ENCODE peak calls at places on chromosomes 1 and 21, in five cellular contexts. D, G, I, L and F are unnamed samples.

GRCh38 chr1:178506669-178507068 is 6.2 kb upstream of the TEX35 start:
- DNase-seq in D (no peak), G (no peak), I (no peak), L (no peak), F (no peak)

GRCh38 chr1:18651727-18652126 is 21.1 kb downstream of the PAX7 start:
- DNase-seq in D (no peak), G (no peak), I (no peak), L (no peak), F (no peak)

GRCh38 chr1:105087496-105087895 is 1337.8 kb downstream of the AMY1C start:
- DNase-seq in D (no peak), G (no peak), I (peak), L (peak), F (no peak)

GRCh38 chr1:175683491-175684175 is 59.8 kb downstream of the TNR start:
- DNase-seq in D (no peak), G (no peak), I (no peak), L (no peak), F (no peak)

GRCh38 chr1:225611537-225612223 is 41.2 kb downstream of the ENAH start:
- DNase-seq in D (no peak), G (no peak), I (no peak), L (no peak), F (no peak)

GRCh38 chr1:6071219-6071618 is 25.5 kb downstream of the KCNAB2 start:
- DNase-seq in D (no peak), G (no peak), I (no peak), L (no peak), F (no peak)

GRCh38 chr21:44065428-44065827 is 41.8 kb upstream of the PWP2 start:
- DNase-seq in D (peak), G (no peak), I (peak), L (no peak), F (no peak)

GRCh38 chr1:20836230-20836629 is 49.1 kb upstream of the HP1BP3 start:
- DNase-seq in D (no peak), G (no peak), I (no peak), L (no peak), F (no peak)

GRCh38 chr21:42080788-42081083 is 9.6 kb downstream of the UMODL1 start:
- DNase-seq in D (no peak), G (no peak), I (peak), L (no peak), F (no peak)

GRCh38 chr1:171254859-171255258 is 6.6 kb downstream of the FMO1 start:
- DNase-seq in D (no peak), G (no peak), I (peak), L (no peak), F (no peak)

GRCh38 chr1:233440952-233441401 is 113.5 kb downstream of the MAP3K21 start:
- DNase-seq in D (no peak), G (no peak), I (peak), L (peak), F (no peak)

GRCh38 chr1:8238141-8239038 is 79.5 kb upstream of the SLC45A1 start:
- DNase-seq in D (no peak), G (no peak), I (peak), L (peak), F (no peak)

GRCh38 chr1:118618618-118619340 is 369.4 kb downstream of the TBX15 start:
- DNase-seq in D (no peak), G (no peak), I (no peak), L (no peak), F (no peak)

GRCh38 chr1:112721966-112722524 is 6.9 kb upstream of the PPM1J start:
- DNase-seq in D (no peak), G (no peak), I (no peak), L (no peak), F (no peak)

GRCh38 chr1:245332513-245332912 is 177.7 kb downstream of the KIF26B start:
- DNase-seq in D (no peak), G (no peak), I (no peak), L (no peak), F (no peak)

GRCh38 chr1:210496063-210496462 is 167.4 kb downstream of the HHAT start:
- DNase-seq in D (no peak), G (no peak), I (peak), L (no peak), F (no peak)

GRCh38 chr21:25566645-25567044 is 40.6 kb downstream of the MRPL39 start:
- DNase-seq in D (no peak), G (no peak), I (no peak), L (no peak), F (no peak)

GRCh38 chr1:55399385-55399784 is 184.2 kb upstream of the USP24 start:
- DNase-seq in D (no peak), G (no peak), I (no peak), L (no peak), F (no peak)

GRCh38 chr1:221801773-221802516 is 60.1 kb upstream of the DUSP10 start:
- DNase-seq in D (no peak), G (no peak), I (peak), L (peak), F (no peak)

GRCh38 chr1:57325117-57325516 is 98.7 kb downstream of the DAB1 start:
- DNase-seq in D (no peak), G (no peak), I (no peak), L (no peak), F (no peak)

GRCh38 chr1:13801232-13801631 is 101.2 kb downstream of the PRDM2 start:
- DNase-seq in D (no peak), G (no peak), I (no peak), L (no peak), F (no peak)

GRCh38 chr1:226061793-226062557 is 541 bp upstream of the H3-3A start:
- DNase-seq in D (peak), G (peak), I (peak), L (peak), F (no peak)

GRCh38 chr1:94554611-94555010 is 13.1 kb upstream of the F3 start:
- DNase-seq in D (no peak), G (no peak), I (no peak), L (no peak), F (no peak)

DNA sequence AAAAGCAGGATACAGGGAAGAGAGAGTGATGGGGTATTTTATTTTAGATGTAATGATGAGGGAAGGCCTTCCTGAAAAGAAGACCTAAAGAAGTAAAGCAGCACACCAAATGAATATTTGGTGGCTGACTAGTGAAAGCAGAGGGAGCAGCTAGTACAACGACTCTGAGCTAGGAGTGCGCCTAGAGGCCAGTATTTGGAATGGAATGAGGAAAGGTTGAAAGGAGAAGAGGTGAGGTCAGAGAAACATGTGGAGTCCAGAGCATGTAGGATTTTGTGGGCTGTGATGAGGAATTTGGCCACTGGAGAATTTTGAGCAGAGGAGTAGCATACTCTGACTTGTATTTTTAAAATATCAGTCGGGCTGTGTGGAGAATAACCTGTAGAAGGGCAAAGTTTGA is 11.8 kb upstream of the RPL5 start:
- DNase-seq in D (no peak), G (no peak), I (peak), L (no peak), F (no peak)
- TF ChIP-seq CTCF in D (no peak), G (no peak), I (no peak), L (no peak), F (no peak)

GRCh38 chr1:29697391-29697780 is 461.1 kb downstream of the PTPRU start:
- DNase-seq in D (no peak), G (no peak), I (no peak), L (no peak), F (no peak)
- TF ChIP-seq CTCF in D (no peak), G (no peak), I (no peak), L (no peak), F (no peak)

GRCh38 chr1:184146202-184146601 is 94.7 kb downstream of the TSEN15 start:
- DNase-seq in D (no peak), G (no peak), I (no peak), L (no peak), F (no peak)
- TF ChIP-seq CTCF in D (no peak), G (no peak), I (no peak), L (no peak), F (no peak)

GRCh38 chr1:165408518-165408917 is 36.4 kb downstream of the RXRG start:
- DNase-seq in D (no peak), G (no peak), I (peak), L (peak), F (no peak)
- TF ChIP-seq CTCF in D (no peak), G (no peak), I (peak), L (peak), F (no peak)

GRCh38 chr1:158507511-158507910 is 35.5 kb downstream of the OR10R2 start:
- DNase-seq in D (no peak), G (no peak), I (no peak), L (no peak), F (no peak)

GRCh38 chr1:158509471-158510161 is 37.6 kb downstream of the OR10R2 start:
- DNase-seq in D (no peak), G (no peak), I (no peak), L (no peak), F (no peak)

DNA sequence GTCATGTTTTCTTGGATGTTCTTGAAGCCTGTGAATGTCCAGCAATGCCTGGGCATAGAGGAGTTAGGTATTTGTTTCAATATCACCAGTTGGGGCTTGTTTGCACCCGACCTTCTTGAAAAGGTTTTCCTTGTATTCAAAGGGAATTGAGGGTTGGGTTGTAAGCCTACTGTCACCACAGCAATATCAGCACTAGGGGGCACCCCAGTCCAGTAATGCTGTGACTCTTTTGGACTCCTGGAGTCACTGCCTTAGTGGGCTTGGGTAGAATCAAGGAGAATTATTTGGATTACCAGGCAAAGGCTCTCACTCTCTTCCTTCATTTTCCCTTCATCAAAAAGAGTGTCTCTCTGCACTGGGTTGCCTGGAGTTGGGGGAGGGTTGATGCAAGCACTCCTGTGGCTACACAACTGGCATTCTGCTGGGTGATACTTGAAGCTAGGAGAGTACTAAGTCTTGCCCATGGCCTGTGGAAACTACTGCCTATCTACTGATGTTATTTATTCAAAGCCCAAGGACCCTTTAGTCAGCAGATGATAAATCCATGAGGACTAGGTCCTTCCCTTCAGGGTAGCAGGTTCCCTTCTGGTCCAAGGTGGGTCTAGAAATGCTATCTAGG is 34.5 kb downstream of the OR10R2 start:
- DNase-seq in D (no peak), G (no peak), I (no peak), L (peak), F (peak)
- TF ChIP-seq CTCF in D (no peak), G (no peak), I (no peak), L (no peak), F (no peak)

DNA sequence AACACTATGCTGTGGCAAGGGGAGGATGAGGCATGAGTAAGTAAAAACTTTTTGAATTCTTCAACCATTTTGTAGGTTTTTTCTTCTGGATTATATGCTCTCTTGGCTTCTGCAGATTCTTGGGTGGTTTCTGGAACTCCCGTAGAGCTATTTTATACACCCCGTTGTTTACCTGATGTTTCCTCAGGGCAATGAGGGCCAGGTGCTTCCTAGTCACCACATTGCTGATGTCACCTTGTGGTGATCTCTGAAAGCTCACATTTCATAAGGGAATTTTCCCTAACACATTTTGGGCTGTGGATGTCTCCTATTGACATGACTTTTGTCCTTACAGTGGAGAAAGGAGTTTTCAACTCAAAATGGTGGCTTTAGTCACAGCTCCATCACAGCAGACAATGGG is 356.6 kb downstream of the PLA2G4A start:
- DNase-seq in D (no peak), G (no peak), I (no peak), L (no peak), F (no peak)
- TF ChIP-seq CTCF in D (no peak), G (no peak), I (no peak), L (no peak), F (no peak)